ENCODE peak calls at places on chromosome 7, in four cellular contexts. B, U, E and P are unnamed samples.

GRCh38 chr7:101302641-101303101 is 18.9 kb downstream of the IFT22 start:
- DNase-seq in B (no peak), E (no peak), U (peak), P (no peak)

GRCh38 chr7:2191026-2191425 is 41.7 kb downstream of the MAD1L1 start:
- DNase-seq in B (no peak), U (no peak), E (no peak), P (no peak)

GRCh38 chr7:30916255-30916654 is 4.6 kb downstream of the AQP1 start:
- DNase-seq in E (no peak), U (no peak), B (no peak), P (no peak)

GRCh38 chr7:36985866-36986402 is 261.6 kb upstream of the AOAH start:
- DNase-seq in U (no peak), B (no peak), E (no peak), P (no peak)

GRCh38 chr7:81887098-81887497 is 117.3 kb upstream of the HGF start:
- DNase-seq in E (no peak), B (peak), U (no peak), P (no peak)

GRCh38 chr7:151925446-151926335 is 30.6 kb upstream of the GALNTL5 start:
- DNase-seq in E (no peak), B (no peak), U (no peak), P (peak)

GRCh38 chr7:26555971-26556830 is 264.5 kb downstream of the SNX10 start:
- DNase-seq in B (no peak), E (no peak), U (no peak), P (no peak)

GRCh38 chr7:50610521-50611277 is 45.5 kb upstream of the DDC start:
- DNase-seq in U (no peak), E (no peak), B (no peak), P (peak)

GRCh38 chr7:88104732-88105131 is 115.1 kb downstream of the SRI start:
- DNase-seq in U (no peak), B (no peak), E (no peak), P (no peak)

GRCh38 chr7:156948361-156948760 is 1.2 kb upstream of the NOM1 start:
- DNase-seq in E (no peak), B (peak), U (no peak), P (no peak)

GRCh38 chr7:1368682-1369571 is 90.3 kb downstream of the MICALL2 start:
- DNase-seq in B (no peak), U (peak), E (peak), P (peak)

GRCh38 chr7:144738708-144739314 is 97.0 kb downstream of the TPK1 start:
- DNase-seq in B (peak), U (peak), E (peak), P (peak)

GRCh38 chr7:41889472-41889871 is 186.6 kb upstream of the INHBA start:
- DNase-seq in B (no peak), E (no peak), U (no peak), P (peak)

GRCh38 chr7:139034855-139035587 is 821 bp downstream of the ZC3HAV1L start:
- DNase-seq in E (no peak), U (peak), B (no peak), P (peak)

GRCh38 chr7:99339595-99339994 is 13.9 kb downstream of the ARPC1A start:
- DNase-seq in B (no peak), U (no peak), E (no peak), P (no peak)
- H3K27ac ChIP-seq in B (no peak), U (no peak), E (no peak), P (no peak)

GRCh38 chr7:75772081-75773077 is at the start of gene CCL26:
- DNase-seq in B (no peak), U (no peak), E (no peak), P (peak)
- TF ChIP-seq EZH2phosphoT487 in B (no peak), U (no peak), E (no peak), P (peak)

GRCh38 chr7:80499350-80499955 is 12.4 kb downstream of the GNAT3 start:
- DNase-seq in U (no peak), E (peak), B (no peak), P (peak)
- H3K9ac ChIP-seq in U (no peak), E (peak), B (no peak), P (peak)

GRCh38 chr7:105212236-105212635 is 176.5 kb downstream of the SRPK2 start:
- DNase-seq in U (no peak), B (no peak), E (no peak), P (no peak)

GRCh38 chr7:105209433-105209832 is 179.3 kb downstream of the SRPK2 start:
- DNase-seq in E (no peak), U (no peak), B (no peak), P (no peak)

GRCh38 chr7:105210721-105211205 is 178.0 kb downstream of the SRPK2 start:
- DNase-seq in E (no peak), U (peak), B (peak), P (no peak)

GRCh38 chr7:105206985-105207384 is 181.7 kb downstream of the SRPK2 start:
- DNase-seq in B (no peak), U (no peak), E (no peak), P (no peak)

GRCh38 chr7:105209870-105210269 is 178.9 kb downstream of the SRPK2 start:
- DNase-seq in B (no peak), U (no peak), E (no peak), P (no peak)
- H3K27ac ChIP-seq in B (no peak), U (no peak), E (no peak), P (no peak)

DNA sequence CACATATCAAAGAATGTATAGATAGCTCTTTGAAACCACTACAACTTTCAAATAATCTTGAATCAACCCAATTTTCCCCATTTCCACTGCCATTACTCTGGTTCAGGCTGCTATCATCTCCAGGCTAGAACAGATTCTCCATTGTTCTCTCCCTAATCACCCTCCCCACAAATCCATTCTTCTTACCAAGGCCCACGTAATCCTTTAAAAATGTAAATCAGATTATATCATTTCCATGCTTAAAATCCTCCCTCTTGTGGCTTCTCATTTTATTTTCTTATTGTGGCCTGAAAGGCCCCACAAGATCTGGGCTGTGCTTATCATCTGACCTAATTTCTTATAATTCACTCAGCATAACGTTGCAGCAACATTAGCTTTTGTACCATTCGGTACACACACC is 3.0 kb upstream of the PON1 start:
- DNase-seq in U (no peak), E (no peak), B (no peak), P (peak)
- TF ChIP-seq EZH2phosphoT487 in U (no peak), E (no peak), B (no peak), P (no peak)

GRCh38 chr7:43726466-43726865 is 2.9 kb downstream of the COA1 start:
- DNase-seq in U (no peak), E (no peak), B (no peak), P (peak)

GRCh38 chr7:43729924-43730248 is 563 bp upstream of the COA1 start:
- DNase-seq in E (no peak), B (no peak), U (no peak), P (no peak)

GRCh38 chr7:43727003-43727402 is 2.3 kb downstream of the COA1 start:
- DNase-seq in U (no peak), E (no peak), B (no peak), P (no peak)

GRCh38 chr7:43727494-43727893 is 1.8 kb downstream of the COA1 start:
- DNase-seq in U (no peak), E (no peak), B (no peak), P (no peak)

DNA sequence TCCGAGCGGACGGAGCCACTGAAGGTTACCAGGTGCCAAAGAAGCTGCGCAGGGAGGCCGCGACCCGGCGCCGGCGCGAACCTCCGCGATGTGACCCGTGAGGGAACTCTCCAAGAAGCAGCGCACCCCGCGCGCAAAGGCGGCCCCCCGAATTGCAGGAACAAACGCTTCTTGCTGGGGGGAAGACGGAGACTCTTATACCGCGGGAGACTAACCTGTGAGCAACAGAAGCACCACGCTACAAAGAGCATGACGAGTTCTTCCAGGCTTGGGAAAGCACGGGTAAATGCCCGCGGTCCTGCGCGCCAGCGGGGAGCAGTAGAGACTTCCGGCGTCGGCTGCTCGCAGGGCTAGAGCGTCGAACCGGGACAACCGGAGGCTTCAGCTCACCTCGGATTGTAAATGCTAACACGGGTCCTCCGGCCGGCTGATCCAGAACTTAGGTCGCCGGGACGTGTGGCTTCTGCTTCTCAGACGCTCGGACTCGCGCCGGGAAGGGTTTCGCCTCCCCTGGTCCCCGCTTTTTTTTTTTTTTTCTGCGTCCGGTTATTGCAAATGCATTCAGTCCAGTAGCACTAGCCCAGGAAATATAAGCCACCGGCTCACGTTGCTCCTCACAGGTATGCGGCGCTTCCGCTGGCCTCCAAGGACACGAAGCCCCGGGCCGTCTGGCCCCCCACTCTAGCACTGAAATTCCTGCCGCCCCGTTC is at the start of gene COA1:
- DNase-seq in U (peak), E (peak), B (peak), P (peak)
- H3K9ac ChIP-seq in U (peak), E (peak), B (peak), P (peak)

GRCh38 chr7:13856012-13856411 is 133.5 kb downstream of the ETV1 start:
- DNase-seq in E (no peak), B (no peak), U (no peak), P (no peak)

DNA sequence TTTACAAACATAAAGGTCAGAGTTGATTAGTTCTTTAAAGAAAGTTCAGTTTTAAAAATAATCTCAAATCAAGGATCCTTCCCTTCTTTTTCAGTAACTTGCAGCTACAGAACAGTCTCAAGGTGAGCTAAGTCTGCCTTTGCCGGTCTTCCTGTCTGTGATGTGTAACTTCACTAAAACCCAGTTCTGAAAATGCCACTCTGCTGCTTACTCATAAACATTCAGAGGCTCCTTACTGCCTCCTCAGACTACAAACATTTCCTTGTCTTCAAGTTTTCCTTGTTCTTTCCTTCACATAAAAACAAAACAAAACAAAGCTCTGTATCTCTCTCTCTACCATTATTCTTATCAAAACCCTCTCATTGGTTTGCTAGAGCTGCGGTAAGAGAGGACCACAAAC is 128.7 kb downstream of the ETV1 start:
- DNase-seq in E (no peak), B (no peak), U (no peak), P (peak)
- H3K27ac ChIP-seq in E (no peak), B (no peak), U (no peak), P (no peak)